ENCODE peak calls at places on chromosomes 7 and 10, in nine cellular contexts. E, T, S, A, K, C, O, I and G are unnamed samples.

GRCh38 chr10:112175409-112175808 is 8.2 kb downstream of the GPAM start:
- DNase-seq in E (no peak), T (no peak), S (no peak), A (no peak), K (no peak), C (no peak), O (no peak), I (no peak), G (no peak)

GRCh38 chr10:22590115-22590514 is 124.3 kb downstream of the PIP4K2A start:
- DNase-seq in E (no peak), T (no peak), S (no peak), A (no peak), K (no peak), C (no peak), O (no peak), I (no peak), G (no peak)

GRCh38 chr10:100670828-100671479 is 74.4 kb upstream of the PAX2 start:
- DNase-seq in E (peak), T (peak), S (peak), A (no peak), K (no peak), C (no peak), O (peak), I (no peak), G (peak)

GRCh38 chr7:28195925-28196324 is 15.3 kb upstream of the JAZF1 start:
- DNase-seq in E (no peak), T (no peak), S (no peak), A (no peak), K (no peak), C (no peak), O (no peak), I (no peak), G (no peak)

GRCh38 chr10:70849582-70850016 is 33.9 kb downstream of the SGPL1 start:
- DNase-seq in E (no peak), T (no peak), S (peak), A (peak), K (no peak), C (peak), O (no peak), I (no peak), G (no peak)

GRCh38 chr10:27986831-27987230 is 12.0 kb downstream of the ODAD2 start:
- DNase-seq in E (no peak), T (no peak), S (no peak), A (no peak), K (no peak), C (no peak), O (no peak), I (no peak), G (no peak)

GRCh38 chr7:20598479-20599419 is 16.7 kb upstream of the ABCB5 start:
- DNase-seq in E (peak), T (peak), S (peak), A (peak), K (no peak), C (peak), O (no peak), I (peak), G (no peak)

GRCh38 chr7:99794585-99795502 is 10.9 kb upstream of the CYP3A4 start:
- DNase-seq in E (no peak), T (no peak), S (no peak), A (no peak), K (no peak), C (no peak), O (no peak), I (no peak), G (no peak)

GRCh38 chr10:25363638-25364037 is 188.8 kb downstream of the GPR158 start:
- DNase-seq in E (no peak), T (no peak), S (no peak), A (no peak), K (no peak), C (no peak), O (no peak), I (no peak), G (no peak)